ENCODE peak calls at places on chromosomes 13 and 19, in ten cellular contexts. B is fibroblast of lung, Y is IMR-90, X is hepatocyte, F is GM12878, Q is PC-9, R is SK-N-SH, I is DND-41, G is HCT116, W is keratinocyte. E is an unnamed sample. For H4K20me1 and H3K4me1, the result is how much of the 10 kb centered on the place peaks cover.

GRCh38 chr13:53545340-53545941 is 516.8 kb downstream of the OLFM4 start:
- DNase-seq in W (no peak), I (no peak), Q (no peak), F (no peak), G (no peak), Y (no peak), B (no peak), R (no peak), X (no peak), E (peak)

GRCh38 chr13:77330009-77330471 is 3.1 kb upstream of the MYCBP2 start:
- DNase-seq in Q (no peak), X (no peak), F (no peak), W (no peak), R (no peak), B (peak), Y (no peak), I (no peak), G (no peak), E (no peak)

GRCh38 chr19:46787331-46788100 is 878 bp downstream of the SLC1A5 start:
- DNase-seq in B (peak), G (no peak), R (peak), X (peak), Y (peak), I (peak), Q (peak), F (no peak), W (no peak), E (peak)

GRCh38 chr13:24680258-24680920 is at the start of gene ATP12A:
- DNase-seq in W (no peak), B (no peak), I (no peak), G (no peak), F (no peak), X (peak), Q (peak), Y (no peak), R (peak), E (peak)

GRCh38 chr19:17079710-17080440 is 4.3 kb downstream of the MYO9B start:
- DNase-seq in Y (peak), G (peak), F (peak), R (peak), W (peak), X (peak), Q (peak), I (no peak), B (peak), E (no peak)

GRCh38 chr19:13040916-13041292 is 45.6 kb downstream of the NFIX start:
- DNase-seq in Q (no peak), Y (no peak), F (no peak), B (no peak), X (no peak), R (no peak), W (no peak), G (no peak), I (no peak), E (no peak)

GRCh38 chr13:46006688-46007452 is 45.7 kb downstream of the ZC3H13 start:
- DNase-seq in F (no peak), R (no peak), X (no peak), I (no peak), B (no peak), W (no peak), Q (no peak), Y (peak), G (no peak), E (no peak)

GRCh38 chr19:35248310-35249145 is at the start of gene LSR:
- DNase-seq in F (peak), R (no peak), I (no peak), B (no peak), Q (peak), G (peak), Y (no peak), X (peak), W (peak), E (peak)

GRCh38 chr13:47672982-47673670 is 327.9 kb downstream of the SUCLA2 start:
- DNase-seq in X (peak), R (peak), Q (no peak), W (no peak), I (no peak), G (no peak), F (no peak), B (peak), Y (peak), E (no peak)

GRCh38 chr13:94325660-94326059 is 153.8 kb downstream of the DCT start:
- DNase-seq in R (no peak), X (no peak), Y (peak), F (no peak), W (no peak), Q (no peak), I (no peak), B (no peak), G (no peak), E (peak)

GRCh38 chr19:53612762-53613526 is 18.9 kb upstream of the DPRX start:
- DNase-seq in W (no peak), X (peak), G (no peak), I (no peak), F (no peak), Q (peak), B (no peak), Y (no peak), R (no peak), E (peak)

GRCh38 chr13:73335226-73335625 is 276.4 kb downstream of the KLF5 start:
- DNase-seq in B (peak), X (no peak), Q (no peak), F (peak), W (peak), Y (peak), G (peak), R (no peak), I (no peak), E (no peak)

GRCh38 chr13:94480672-94481145 is 1.2 kb upstream of the DCT start:
- DNase-seq in F (no peak), Y (peak), X (peak), W (no peak), B (peak), R (no peak), G (no peak), I (peak), Q (no peak), E (no peak)

GRCh38 chr13:60617863-60618733 is 221.1 kb downstream of the TDRD3 start:
- DNase-seq in G (no peak), F (no peak), B (peak), Y (peak), R (no peak), W (no peak), I (no peak), Q (peak), X (peak), E (peak)

GRCh38 chr13:50403311-50403710 is 388.1 kb downstream of the KCNRG start:
- DNase-seq in G (no peak), B (no peak), Q (no peak), W (no peak), Y (peak), R (no peak), X (peak), I (no peak), F (no peak), E (no peak)

GRCh38 chr19:45800009-45800553 is 7.4 kb upstream of the DMWD start:
- DNase-seq in I (no peak), G (no peak), W (no peak), R (no peak), F (no peak), B (peak), Q (no peak), X (no peak), Y (peak), E (no peak)

GRCh38 chr19:47618771-47619170 is 9.8 kb downstream of the BICRA start:
- DNase-seq in Q (no peak), G (no peak), X (no peak), I (no peak), W (no peak), F (no peak), B (peak), R (no peak), Y (peak), E (no peak)

GRCh38 chr19:7257148-7258041 is 36.8 kb downstream of the INSR start:
- DNase-seq in R (no peak), B (peak), I (no peak), Y (peak), F (no peak), Q (peak), X (peak), G (peak), W (peak), E (no peak)

GRCh38 chr13:79810018-79810417 is 329.1 kb downstream of the NDFIP2 start:
- DNase-seq in B (no peak), X (no peak), I (no peak), Y (no peak), F (no peak), W (no peak), G (no peak), R (no peak), Q (no peak), E (no peak)

GRCh38 chr13:31250435-31250834 is 50.7 kb downstream of the B3GLCT start:
- DNase-seq in W (no peak), R (no peak), Y (no peak), I (no peak), B (no peak), X (no peak), Q (no peak), G (no peak), F (no peak), E (no peak)

GRCh38 chr13:76884571-76885202 is 1.5 kb downstream of the KCTD12 start:
- DNase-seq in G (no peak), Y (peak), W (no peak), R (peak), X (peak), Q (no peak), F (no peak), B (peak), I (no peak), E (no peak)

GRCh38 chr13:109146912-109147624 is 517.7 kb downstream of the MYO16 start:
- DNase-seq in B (peak), Q (peak), I (no peak), Y (peak), R (peak), G (peak), W (no peak), F (no peak), X (no peak), E (no peak)

GRCh38 chr13:51435002-51435578 is 17.7 kb downstream of the INTS6 start:
- DNase-seq in G (no peak), B (peak), Q (no peak), X (peak), Y (peak), W (no peak), R (peak), I (no peak), F (no peak), E (peak)

GRCh38 chr13:37495046-37495445 is 103.5 kb downstream of the POSTN start:
- DNase-seq in I (no peak), R (no peak), X (no peak), W (no peak), B (no peak), Y (peak), F (no peak), G (no peak), Q (peak), E (no peak)

GRCh38 chr13:32135655-32136054 is 104.1 kb downstream of the FRY start:
- DNase-seq in W (no peak), Y (peak), X (no peak), F (no peak), Q (no peak), R (no peak), I (no peak), G (no peak), B (peak), E (no peak)

GRCh38 chr19:3710265-3710812 is 2.2 kb downstream of the TJP3 start:
- DNase-seq in I (no peak), G (peak), Y (peak), W (no peak), B (peak), Q (peak), F (no peak), R (peak), X (peak), E (peak)

GRCh38 chr19:3783660-3784584 is 2.3 kb downstream of the MATK start:
- DNase-seq in I (no peak), R (peak), Y (no peak), X (no peak), F (no peak), Q (no peak), B (no peak), W (no peak), G (no peak), E (peak)

GRCh38 chr19:53424968-53425597 is 6.7 kb upstream of the ZNF761 start:
- DNase-seq in I (peak), W (peak), G (no peak), B (peak), Q (peak), X (peak), F (peak), R (peak), Y (peak), E (peak)

GRCh38 chr19:56126983-56127780 is 6.1 kb upstream of the ZNF787 start:
- DNase-seq in F (no peak), G (no peak), X (no peak), Q (no peak), W (no peak), B (no peak), I (no peak), R (no peak), Y (no peak), E (no peak)

GRCh38 chr19:29387586-29387985 is 138.2 kb upstream of the VSTM2B start:
- DNase-seq in G (no peak), R (no peak), F (no peak), I (no peak), Y (no peak), X (no peak), Q (no peak), W (no peak), B (no peak), E (no peak)
- H4K20me1 ChIP-seq in G (under half), R (under half), F (under half), I (under half), Y (under half), X (under half), Q (under half), W (under half), B (under half), E (under half)

DNA sequence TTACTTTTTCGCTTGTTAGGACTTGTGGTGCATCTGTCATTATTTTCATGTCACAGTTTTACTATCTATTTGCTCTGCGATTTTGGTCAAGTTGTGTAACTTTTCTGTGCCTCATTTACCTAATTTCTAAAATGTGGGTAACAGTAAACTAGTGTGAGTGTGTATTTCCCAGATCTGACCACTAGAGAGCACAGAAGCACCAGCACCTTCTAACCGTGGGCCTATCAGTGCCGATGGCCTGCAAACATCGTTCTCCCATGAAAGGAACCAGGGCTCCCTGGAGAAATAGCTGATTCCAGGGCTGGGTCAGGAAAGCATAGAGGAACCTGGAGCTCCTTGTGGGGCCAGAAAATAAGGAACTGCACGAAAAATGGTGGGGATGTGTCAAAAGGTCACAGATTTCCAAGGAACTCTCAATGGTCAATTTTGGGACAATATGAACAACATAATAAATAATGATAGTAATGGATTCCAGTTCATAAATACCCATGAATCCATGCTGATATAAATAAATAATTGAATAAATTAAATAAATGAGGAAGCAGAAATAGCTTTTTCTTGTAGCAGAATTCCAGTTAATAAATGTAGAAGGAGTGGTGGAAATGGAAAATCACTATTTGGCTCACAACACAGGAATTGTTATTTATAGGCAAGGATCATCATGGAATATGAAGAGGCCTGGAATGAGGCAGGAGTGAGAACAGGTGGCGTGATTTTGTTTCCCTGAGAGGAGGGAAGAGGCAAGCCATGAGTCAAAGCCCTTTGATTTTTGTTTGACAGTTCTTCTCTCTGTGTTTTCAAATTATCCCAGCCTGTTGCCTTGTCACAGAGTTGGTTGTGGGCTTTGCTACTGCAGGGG is 31.1 kb downstream of the CEACAM8 start:
- DNase-seq in Y (peak), I (peak), B (peak), X (peak), W (no peak), R (peak), Q (peak), G (peak), F (no peak), E (peak)
- H3K27ac ChIP-seq in Y (no peak), I (no peak), B (no peak), X (no peak), W (no peak), R (no peak), Q (no peak), G (no peak), F (no peak), E (no peak)

GRCh38 chr19:10404888-10405808 is 1.8 kb upstream of the CDC37 start:
- DNase-seq in G (no peak), X (peak), B (no peak), W (no peak), R (peak), F (no peak), Q (no peak), I (no peak), Y (no peak), E (peak)

GRCh38 chr19:10399878-10400277 is 3.5 kb downstream of the CDC37 start:
- DNase-seq in B (no peak), Y (no peak), Q (no peak), I (no peak), X (no peak), F (no peak), G (no peak), R (no peak), W (no peak), E (no peak)

GRCh38 chr19:10406191-10406590 is 2.8 kb upstream of the CDC37 start:
- DNase-seq in G (no peak), X (no peak), W (no peak), F (no peak), R (no peak), B (no peak), I (no peak), Q (no peak), Y (no peak), E (no peak)

GRCh38 chr19:10403137-10404021 is at the start of gene CDC37:
- DNase-seq in I (peak), X (peak), W (peak), Y (peak), F (peak), G (peak), B (peak), Q (peak), R (peak), E (peak)

GRCh38 chr19:10402441-10403038 is 802 bp downstream of the CDC37 start:
- DNase-seq in X (peak), Q (no peak), I (peak), G (no peak), B (peak), Y (no peak), R (peak), W (no peak), F (no peak), E (peak)
- H3K4me1 ChIP-seq in X (under half), Q (under half), I (under half), G (under half), B (under half), Y (under half), R (under half), W (under half), F (under half), E (under half)

DNA sequence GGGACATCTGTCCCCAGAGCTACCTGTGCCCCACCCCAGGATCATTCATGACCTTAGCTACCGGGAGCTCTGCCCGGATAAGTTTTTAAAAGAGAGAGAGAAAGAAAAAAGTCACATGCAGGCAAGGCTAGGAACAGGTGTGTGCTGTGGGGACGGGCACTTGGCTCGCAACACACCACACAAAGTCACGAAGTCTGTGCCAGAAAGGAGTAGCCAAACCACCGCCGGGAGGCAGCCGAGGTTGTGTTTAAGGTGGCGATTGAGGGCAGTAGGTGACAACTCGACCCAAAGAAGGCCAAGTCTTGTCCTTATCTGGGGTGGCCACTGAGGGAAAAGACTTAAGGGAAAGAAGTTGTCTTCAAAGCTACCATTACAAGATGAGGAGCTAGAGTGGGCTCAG is 4.6 kb upstream of the TSHZ3 start:
- DNase-seq in Y (no peak), B (no peak), G (no peak), R (no peak), W (no peak), X (no peak), F (no peak), Q (no peak), I (no peak), E (peak)
- H4K20me1 ChIP-seq in Y (under half), B (under half), G (under half), R (under half), W (under half), X (under half), F (under half), Q (under half), I (under half), E (under half)

DNA sequence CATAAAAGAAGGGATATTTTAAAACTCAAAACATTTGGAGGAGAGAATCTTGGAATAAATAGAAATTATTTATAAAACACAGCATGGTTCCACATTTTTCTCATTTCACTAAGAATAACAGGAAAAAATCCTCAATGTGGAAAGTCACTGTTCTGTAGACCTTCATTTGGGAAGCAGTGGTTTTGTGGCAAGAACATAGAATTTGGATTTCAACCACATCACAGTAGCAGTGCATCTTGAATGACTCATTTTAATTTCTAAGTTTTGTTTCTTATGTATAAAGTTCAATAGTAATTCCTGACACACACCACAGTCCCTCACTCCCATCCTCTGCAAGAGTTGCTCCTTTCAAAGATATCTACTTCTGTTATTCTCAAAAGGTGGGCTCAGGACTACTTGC is 264.0 kb downstream of the ENOX1 start:
- DNase-seq in X (no peak), R (no peak), Y (peak), W (no peak), F (no peak), I (no peak), G (no peak), Q (no peak), B (peak), E (no peak)
- H3K27ac ChIP-seq in X (no peak), R (no peak), Y (no peak), W (no peak), F (no peak), I (no peak), G (no peak), Q (no peak), B (no peak), E (no peak)

GRCh38 chr19:41307090-41307875 is 2.7 kb upstream of the CCDC97 start:
- DNase-seq in R (no peak), Q (no peak), F (no peak), I (peak), X (no peak), B (no peak), W (no peak), G (no peak), Y (no peak), E (no peak)
- H3K4me1 ChIP-seq in R (under half), Q (under half), F (half or more), I (half or more), X (under half), B (under half), W (under half), G (under half), Y (under half), E (under half)

GRCh38 chr13:112741185-112741755 is 51.4 kb downstream of the ATP11A start:
- DNase-seq in W (no peak), Y (no peak), X (no peak), F (no peak), G (no peak), Q (no peak), R (no peak), I (no peak), B (no peak), E (no peak)
- H4K20me1 ChIP-seq in W (under half), Y (under half), X (under half), F (under half), G (under half), Q (under half), R (under half), I (half or more), B (under half), E (under half)